ENCODE peak calls at places on chromosome 5, in ten cellular contexts. One of them, this sample, is unnamed.

GRCh38 chr5:169945831-169946261 is 34.4 kb downstream of the INSYN2B start:
- DNase-seq in AG10803: peak
- DNase-seq in nephron progenitor cell: peak
- DNase-seq in foreskin fibroblast: peak
- DNase-seq in RWPE1: peak
- DNase-seq in fibroblast of the aortic adventitia: peak
- DNase-seq in lower leg skin: peak
- DNase-seq in kidney epithelial cell: peak
- DNase-seq in tibial nerve: no peak
- DNase-seq in pancreas: no peak
- DNase-seq in this sample: no peak

GRCh38 chr5:133530270-133530669 is 82.1 kb downstream of the FSTL4 start:
- DNase-seq in AG10803: no peak
- DNase-seq in nephron progenitor cell: no peak
- DNase-seq in foreskin fibroblast: no peak
- DNase-seq in RWPE1: no peak
- DNase-seq in fibroblast of the aortic adventitia: no peak
- DNase-seq in lower leg skin: no peak
- DNase-seq in kidney epithelial cell: no peak
- DNase-seq in tibial nerve: no peak
- DNase-seq in pancreas: no peak
- DNase-seq in this sample: no peak

GRCh38 chr5:170811719-170812118 is 28.2 kb downstream of the GABRP start:
- DNase-seq in AG10803: no peak
- DNase-seq in nephron progenitor cell: no peak
- DNase-seq in foreskin fibroblast: no peak
- DNase-seq in RWPE1: no peak
- DNase-seq in fibroblast of the aortic adventitia: no peak
- DNase-seq in lower leg skin: no peak
- DNase-seq in kidney epithelial cell: no peak
- DNase-seq in tibial nerve: no peak
- DNase-seq in pancreas: no peak
- DNase-seq in this sample: no peak

GRCh38 chr5:148973455-148973854 is 89.4 kb downstream of the SH3TC2 start:
- DNase-seq in AG10803: peak
- DNase-seq in nephron progenitor cell: no peak
- DNase-seq in foreskin fibroblast: no peak
- DNase-seq in RWPE1: no peak
- DNase-seq in fibroblast of the aortic adventitia: peak
- DNase-seq in lower leg skin: no peak
- DNase-seq in kidney epithelial cell: no peak
- DNase-seq in tibial nerve: no peak
- DNase-seq in pancreas: no peak
- DNase-seq in this sample: no peak

GRCh38 chr5:112174959-112175594 is 244.0 kb downstream of the EPB41L4A start:
- DNase-seq in AG10803: peak
- DNase-seq in nephron progenitor cell: peak
- DNase-seq in foreskin fibroblast: peak
- DNase-seq in RWPE1: peak
- DNase-seq in fibroblast of the aortic adventitia: peak
- DNase-seq in lower leg skin: no peak
- DNase-seq in kidney epithelial cell: no peak
- DNase-seq in tibial nerve: no peak
- DNase-seq in pancreas: peak
- DNase-seq in this sample: no peak

GRCh38 chr5:37090123-37090726 is 159.0 kb downstream of the CPLANE1 start:
- DNase-seq in AG10803: no peak
- DNase-seq in nephron progenitor cell: no peak
- DNase-seq in foreskin fibroblast: peak
- DNase-seq in RWPE1: no peak
- DNase-seq in fibroblast of the aortic adventitia: peak
- DNase-seq in lower leg skin: no peak
- DNase-seq in kidney epithelial cell: no peak
- DNase-seq in tibial nerve: no peak
- DNase-seq in pancreas: no peak
- DNase-seq in this sample: no peak

GRCh38 chr5:58545912-58546311 is 37.0 kb upstream of the RAB3C start:
- DNase-seq in AG10803: no peak
- DNase-seq in nephron progenitor cell: no peak
- DNase-seq in foreskin fibroblast: no peak
- DNase-seq in RWPE1: no peak
- DNase-seq in fibroblast of the aortic adventitia: no peak
- DNase-seq in lower leg skin: no peak
- DNase-seq in kidney epithelial cell: no peak
- DNase-seq in tibial nerve: no peak
- DNase-seq in pancreas: no peak
- DNase-seq in this sample: peak

GRCh38 chr5:129511291-129511690 is 51.2 kb downstream of the ADAMTS19 start:
- DNase-seq in AG10803: no peak
- DNase-seq in nephron progenitor cell: no peak
- DNase-seq in foreskin fibroblast: peak
- DNase-seq in RWPE1: no peak
- DNase-seq in fibroblast of the aortic adventitia: no peak
- DNase-seq in lower leg skin: no peak
- DNase-seq in kidney epithelial cell: peak
- DNase-seq in tibial nerve: no peak
- DNase-seq in pancreas: no peak
- DNase-seq in this sample: no peak

GRCh38 chr5:57551974-57552537 is 69.4 kb upstream of the ACTBL2 start:
- DNase-seq in AG10803: no peak
- DNase-seq in nephron progenitor cell: no peak
- DNase-seq in foreskin fibroblast: peak
- DNase-seq in RWPE1: no peak
- DNase-seq in fibroblast of the aortic adventitia: no peak
- DNase-seq in lower leg skin: no peak
- DNase-seq in kidney epithelial cell: no peak
- DNase-seq in tibial nerve: no peak
- DNase-seq in pancreas: no peak
- DNase-seq in this sample: no peak

GRCh38 chr5:95741458-95741857 is 10.3 kb downstream of the RHOBTB3 start:
- DNase-seq in AG10803: no peak
- DNase-seq in nephron progenitor cell: no peak
- DNase-seq in foreskin fibroblast: no peak
- DNase-seq in RWPE1: no peak
- DNase-seq in fibroblast of the aortic adventitia: no peak
- DNase-seq in lower leg skin: no peak
- DNase-seq in kidney epithelial cell: no peak
- DNase-seq in tibial nerve: no peak
- DNase-seq in pancreas: no peak
- DNase-seq in this sample: no peak

GRCh38 chr5:57862471-57863282 is 380.1 kb upstream of the ACTBL2 start:
- DNase-seq in AG10803: peak
- DNase-seq in nephron progenitor cell: no peak
- DNase-seq in foreskin fibroblast: peak
- DNase-seq in RWPE1: peak
- DNase-seq in fibroblast of the aortic adventitia: peak
- DNase-seq in lower leg skin: no peak
- DNase-seq in kidney epithelial cell: no peak
- DNase-seq in tibial nerve: no peak
- DNase-seq in pancreas: no peak
- DNase-seq in this sample: no peak

GRCh38 chr5:169072223-169072622 is 228.7 kb downstream of the SLIT3 start:
- DNase-seq in AG10803: no peak
- DNase-seq in nephron progenitor cell: no peak
- DNase-seq in foreskin fibroblast: no peak
- DNase-seq in RWPE1: no peak
- DNase-seq in fibroblast of the aortic adventitia: no peak
- DNase-seq in lower leg skin: no peak
- DNase-seq in kidney epithelial cell: no peak
- DNase-seq in tibial nerve: no peak
- DNase-seq in pancreas: no peak
- DNase-seq in this sample: no peak

DNA sequence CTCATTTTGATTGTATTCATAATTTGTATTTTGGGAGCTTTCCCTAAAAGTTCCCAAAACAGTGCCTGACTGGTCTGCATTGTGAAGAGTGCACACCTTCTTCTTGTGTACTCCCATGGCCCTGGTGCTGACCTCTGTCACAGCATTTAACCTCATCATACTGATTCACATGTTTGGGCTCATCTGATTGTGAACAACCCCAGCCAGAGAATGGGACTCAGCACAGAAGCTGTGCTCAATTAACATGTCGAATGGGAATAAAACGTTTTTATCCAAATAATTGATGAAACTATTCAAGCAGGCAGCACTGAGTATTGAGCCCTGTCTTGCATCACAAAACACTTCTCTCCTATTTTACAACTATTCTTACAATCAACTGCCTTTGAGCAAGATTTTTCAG is 190.2 kb downstream of the PIK3R1 start:
- DNase-seq in AG10803: no peak
- DNase-seq in nephron progenitor cell: no peak
- DNase-seq in foreskin fibroblast: no peak
- DNase-seq in RWPE1: no peak
- DNase-seq in fibroblast of the aortic adventitia: no peak
- DNase-seq in lower leg skin: no peak
- DNase-seq in kidney epithelial cell: no peak
- DNase-seq in tibial nerve: no peak
- DNase-seq in pancreas: no peak
- DNase-seq in this sample: no peak
- TF ChIP-seq CTCF in AG10803: no peak
- TF ChIP-seq CTCF in nephron progenitor cell: no peak
- TF ChIP-seq CTCF in foreskin fibroblast: no peak
- TF ChIP-seq CTCF in RWPE1: no peak
- TF ChIP-seq CTCF in fibroblast of the aortic adventitia: no peak
- TF ChIP-seq CTCF in lower leg skin: no peak
- TF ChIP-seq CTCF in kidney epithelial cell: no peak
- TF ChIP-seq CTCF in tibial nerve: no peak
- TF ChIP-seq CTCF in pancreas: no peak
- TF ChIP-seq CTCF in this sample: no peak

DNA sequence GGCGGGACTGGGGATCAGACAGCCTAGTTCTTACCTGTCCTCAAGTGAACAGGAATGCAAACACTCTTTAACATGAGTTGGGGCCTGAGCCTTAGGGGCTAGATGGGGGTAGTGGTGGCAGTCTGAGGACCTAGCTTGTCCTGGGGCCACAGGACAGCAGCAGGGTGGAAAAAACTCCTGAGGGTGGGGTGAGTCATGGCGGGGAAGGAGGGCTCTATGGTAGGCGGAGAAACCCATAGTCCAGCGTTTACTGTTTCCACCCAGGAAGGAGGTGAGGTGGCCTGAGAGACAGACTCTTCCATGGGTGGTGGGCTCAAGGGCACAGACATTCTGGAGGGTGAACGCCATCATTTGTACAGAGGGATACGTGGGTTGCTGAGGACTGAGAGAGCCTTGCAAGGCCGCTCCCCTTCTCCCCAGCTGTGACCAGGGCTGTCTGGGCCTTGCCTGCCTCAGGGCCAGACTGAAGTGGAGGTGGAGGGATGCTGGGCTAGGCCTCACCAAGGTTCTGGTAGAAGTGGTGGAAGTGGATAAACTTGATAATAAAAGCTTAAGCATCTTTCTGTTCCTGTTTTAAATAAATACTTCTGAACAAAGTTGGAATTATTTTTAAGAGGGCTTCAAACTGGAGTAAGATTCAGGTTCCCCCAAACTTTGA is 1.1 kb upstream of the TSPAN17 start:
- DNase-seq in AG10803: no peak
- DNase-seq in nephron progenitor cell: no peak
- DNase-seq in foreskin fibroblast: no peak
- DNase-seq in RWPE1: no peak
- DNase-seq in fibroblast of the aortic adventitia: no peak
- DNase-seq in lower leg skin: no peak
- DNase-seq in kidney epithelial cell: no peak
- DNase-seq in tibial nerve: no peak
- DNase-seq in pancreas: no peak
- DNase-seq in this sample: no peak
- TF ChIP-seq CTCF in AG10803: no peak
- TF ChIP-seq CTCF in nephron progenitor cell: no peak
- TF ChIP-seq CTCF in foreskin fibroblast: no peak
- TF ChIP-seq CTCF in RWPE1: no peak
- TF ChIP-seq CTCF in fibroblast of the aortic adventitia: no peak
- TF ChIP-seq CTCF in lower leg skin: no peak
- TF ChIP-seq CTCF in kidney epithelial cell: no peak
- TF ChIP-seq CTCF in tibial nerve: no peak
- TF ChIP-seq CTCF in pancreas: no peak
- TF ChIP-seq CTCF in this sample: no peak

DNA sequence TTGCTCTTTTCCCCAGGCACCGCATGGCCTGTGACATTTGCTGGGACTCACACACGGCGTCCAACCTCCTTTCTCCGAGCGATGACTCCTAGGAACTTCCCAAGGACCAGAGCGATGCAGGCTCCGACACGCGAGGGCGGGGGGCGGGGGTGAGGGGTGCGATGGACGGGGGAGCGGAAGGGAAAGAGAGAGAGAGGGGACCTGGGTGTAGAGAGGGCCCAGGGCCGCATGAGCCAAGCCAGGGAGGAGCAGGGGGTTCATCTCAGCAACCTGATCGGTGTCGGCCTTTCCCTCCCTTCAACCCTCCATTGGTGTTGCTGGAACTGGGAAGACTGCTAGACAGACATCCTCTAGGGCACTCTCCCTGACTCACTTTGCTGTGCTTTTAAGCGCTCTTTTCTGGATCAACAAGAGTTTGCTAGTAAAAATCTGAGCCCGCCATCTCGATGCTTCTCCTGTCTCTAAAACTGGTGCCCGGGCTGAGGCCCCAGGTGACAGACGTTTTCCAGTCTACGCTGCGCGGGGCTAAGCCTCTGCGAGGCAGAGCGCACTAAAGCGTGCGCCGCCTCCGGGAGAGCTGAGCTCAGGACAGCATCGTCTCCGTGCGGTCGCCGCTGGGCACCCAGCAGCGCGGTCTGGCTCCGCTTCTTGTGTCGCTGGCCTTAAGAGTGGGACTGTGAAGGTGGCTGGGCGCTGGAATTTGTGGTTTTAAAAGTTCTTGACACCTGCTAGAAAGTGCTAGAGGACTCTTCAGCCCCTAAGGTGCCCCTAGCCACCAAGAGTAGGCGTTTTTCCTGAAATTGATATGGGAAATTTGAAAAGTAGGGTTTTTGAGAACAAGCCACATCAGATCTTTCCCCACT is 1.0 kb upstream of the TSLP start:
- DNase-seq in AG10803: no peak
- DNase-seq in nephron progenitor cell: peak
- DNase-seq in foreskin fibroblast: peak
- DNase-seq in RWPE1: no peak
- DNase-seq in fibroblast of the aortic adventitia: peak
- DNase-seq in lower leg skin: peak
- DNase-seq in kidney epithelial cell: no peak
- DNase-seq in tibial nerve: no peak
- DNase-seq in pancreas: no peak
- DNase-seq in this sample: no peak
- TF ChIP-seq CTCF in AG10803: no peak
- TF ChIP-seq CTCF in nephron progenitor cell: no peak
- TF ChIP-seq CTCF in foreskin fibroblast: no peak
- TF ChIP-seq CTCF in RWPE1: no peak
- TF ChIP-seq CTCF in fibroblast of the aortic adventitia: no peak
- TF ChIP-seq CTCF in lower leg skin: no peak
- TF ChIP-seq CTCF in kidney epithelial cell: no peak
- TF ChIP-seq CTCF in tibial nerve: no peak
- TF ChIP-seq CTCF in pancreas: no peak
- TF ChIP-seq CTCF in this sample: no peak

DNA sequence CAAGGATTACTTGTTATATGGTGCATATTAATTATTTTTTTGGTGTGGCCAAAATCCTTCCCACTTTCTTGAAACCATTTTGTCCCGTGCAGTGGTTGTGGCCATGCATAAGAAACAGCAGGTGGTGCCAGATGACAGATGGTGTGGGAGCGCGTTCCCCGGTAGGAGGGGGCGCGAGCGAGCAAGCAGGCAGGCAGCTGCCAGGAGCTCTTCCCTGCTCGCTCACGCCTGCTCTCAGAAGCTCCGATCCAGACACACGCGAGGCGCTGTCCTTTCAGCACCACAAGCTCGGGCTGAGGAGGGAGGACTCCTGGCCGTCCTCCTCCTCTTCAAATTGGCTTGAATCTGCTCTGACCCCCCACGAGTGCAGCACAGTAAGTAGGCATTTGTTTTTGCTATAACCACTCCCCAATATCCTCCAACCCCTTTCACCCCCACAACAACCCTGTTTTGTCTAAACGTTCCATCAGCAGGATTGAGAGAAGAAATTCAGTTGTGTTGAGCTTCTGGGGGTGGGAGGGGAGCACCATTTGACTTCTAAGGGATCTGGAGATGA is at the start of gene NSG2:
- DNase-seq in AG10803: peak
- DNase-seq in nephron progenitor cell: peak
- DNase-seq in foreskin fibroblast: peak
- DNase-seq in RWPE1: peak
- DNase-seq in fibroblast of the aortic adventitia: peak
- DNase-seq in lower leg skin: peak
- DNase-seq in kidney epithelial cell: peak
- DNase-seq in tibial nerve: peak
- DNase-seq in pancreas: peak
- DNase-seq in this sample: no peak
- TF ChIP-seq CTCF in AG10803: peak
- TF ChIP-seq CTCF in nephron progenitor cell: peak
- TF ChIP-seq CTCF in foreskin fibroblast: peak
- TF ChIP-seq CTCF in RWPE1: peak
- TF ChIP-seq CTCF in fibroblast of the aortic adventitia: no peak
- TF ChIP-seq CTCF in lower leg skin: no peak
- TF ChIP-seq CTCF in kidney epithelial cell: peak
- TF ChIP-seq CTCF in tibial nerve: no peak
- TF ChIP-seq CTCF in pancreas: peak
- TF ChIP-seq CTCF in this sample: no peak

This sample was measured in CD14-positive monocyte.